ENCODE peak calls at places on chromosomes 2 and 18, in five cellular contexts. S, A, Y, C and P are unnamed samples.

GRCh38 chr2:137675584-137676327 is 288.5 kb upstream of the HNMT start:
- DNase-seq in S (no peak), A (no peak), Y (no peak), C (no peak), P (no peak)

GRCh38 chr18:23317975-23318675 is 135.0 kb upstream of the RIOK3 start:
- DNase-seq in S (no peak), A (no peak), Y (no peak), C (peak; percentile 66), P (peak; percentile 7)

GRCh38 chr2:46074501-46074900 is 222.7 kb upstream of the EPAS1 start:
- DNase-seq in S (no peak), A (no peak), Y (no peak), C (no peak), P (no peak)

GRCh38 chr18:14922031-14922430 is 174.1 kb downstream of the ANKRD30B start:
- DNase-seq in S (no peak), A (no peak), Y (no peak), C (no peak), P (no peak)

GRCh38 chr18:7958897-7959146 is 391.7 kb downstream of the PTPRM start:
- DNase-seq in S (no peak), A (no peak), Y (no peak), C (no peak), P (no peak)

GRCh38 chr2:55839182-55839819 is 84.3 kb downstream of the EFEMP1 start:
- DNase-seq in S (no peak), A (no peak), Y (no peak), C (no peak), P (no peak)

GRCh38 chr2:207481924-207482323 is 47.8 kb upstream of the CREB1 start:
- DNase-seq in S (no peak), A (no peak), Y (no peak), C (no peak), P (no peak)

GRCh38 chr2:88398122-88398655 is 54.3 kb downstream of the FOXI3 start:
- DNase-seq in S (no peak), A (no peak), Y (no peak), C (no peak), P (no peak)

GRCh38 chr18:361941-362913 is 94.4 kb upstream of the THOC1 start:
- DNase-seq in S (no peak), A (no peak), Y (no peak), C (peak; percentile 93), P (no peak)

GRCh38 chr18:75161629-75162028 is 47.3 kb downstream of the PTGR3 start:
- DNase-seq in S (no peak), A (no peak), Y (no peak), C (peak; percentile 59), P (no peak)